ENCODE peak calls at places on chromosomes 5 and 9, in five cellular contexts. One of them, this sample, is unnamed.

GRCh38 chr5:180172447-180173197 is 36.4 kb downstream of the RASGEF1C start:
- DNase-seq in uterus: no peak
- DNase-seq in neural crest cell: no peak
- DNase-seq in NCI-H2107: no peak
- DNase-seq in cardiac fibroblast: peak
- DNase-seq in this sample: no peak

GRCh38 chr5:138725885-138726457 is 27.3 kb upstream of the CTNNA1 start:
- DNase-seq in NCI-H2107: no peak
- DNase-seq in uterus: peak
- DNase-seq in cardiac fibroblast: peak
- DNase-seq in neural crest cell: peak
- DNase-seq in this sample: no peak

GRCh38 chr5:131530706-131531331 is 104.2 kb downstream of the RAPGEF6 start:
- DNase-seq in uterus: no peak
- DNase-seq in neural crest cell: no peak
- DNase-seq in cardiac fibroblast: no peak
- DNase-seq in NCI-H2107: no peak
- DNase-seq in this sample: no peak

GRCh38 chr9:91419222-91420191 is 4.1 kb downstream of the NFIL3 start:
- DNase-seq in cardiac fibroblast: peak
- DNase-seq in neural crest cell: no peak
- DNase-seq in uterus: peak
- DNase-seq in NCI-H2107: no peak
- DNase-seq in this sample: no peak

GRCh38 chr5:32507738-32508434 is 63.3 kb upstream of the ZFR start:
- DNase-seq in NCI-H2107: no peak
- DNase-seq in cardiac fibroblast: peak
- DNase-seq in uterus: peak
- DNase-seq in neural crest cell: no peak
- DNase-seq in this sample: no peak

GRCh38 chr9:38432922-38433510 is 8.8 kb upstream of the IGFBPL1 start:
- DNase-seq in neural crest cell: peak
- DNase-seq in uterus: no peak
- DNase-seq in NCI-H2107: no peak
- DNase-seq in cardiac fibroblast: peak
- DNase-seq in this sample: no peak

GRCh38 chr5:59759600-59760357 is 133.7 kb downstream of the PDE4D start:
- DNase-seq in cardiac fibroblast: peak
- DNase-seq in uterus: no peak
- DNase-seq in NCI-H2107: no peak
- DNase-seq in neural crest cell: no peak
- DNase-seq in this sample: no peak

GRCh38 chr5:64838376-64838775 is 69.6 kb downstream of the CWC27 start:
- DNase-seq in NCI-H2107: no peak
- DNase-seq in neural crest cell: no peak
- DNase-seq in uterus: no peak
- DNase-seq in cardiac fibroblast: peak
- DNase-seq in this sample: no peak

GRCh38 chr9:124769451-124770358 is 1.4 kb downstream of the NR6A1 start:
- DNase-seq in uterus: peak
- DNase-seq in neural crest cell: peak
- DNase-seq in cardiac fibroblast: no peak
- DNase-seq in NCI-H2107: no peak
- DNase-seq in this sample: peak

GRCh38 chr5:154697335-154697734 is 57.8 kb upstream of the LARP1 start:
- DNase-seq in neural crest cell: no peak
- DNase-seq in uterus: no peak
- DNase-seq in cardiac fibroblast: no peak
- DNase-seq in NCI-H2107: no peak
- DNase-seq in this sample: no peak

GRCh38 chr5:52989025-52989780 is at the start of gene ITGA2:
- DNase-seq in neural crest cell: peak
- DNase-seq in NCI-H2107: no peak
- DNase-seq in uterus: peak
- DNase-seq in cardiac fibroblast: peak
- DNase-seq in this sample: peak

GRCh38 chr9:6567140-6567591 is 78.4 kb downstream of the GLDC start:
- DNase-seq in uterus: no peak
- DNase-seq in cardiac fibroblast: peak
- DNase-seq in NCI-H2107: no peak
- DNase-seq in neural crest cell: no peak
- DNase-seq in this sample: no peak

GRCh38 chr5:154220625-154221024 is 30.1 kb downstream of the GALNT10 start:
- DNase-seq in uterus: no peak
- DNase-seq in NCI-H2107: no peak
- DNase-seq in cardiac fibroblast: peak
- DNase-seq in neural crest cell: no peak
- DNase-seq in this sample: no peak

GRCh38 chr9:128317629-128318028 is 4.6 kb downstream of the TRUB2 start:
- DNase-seq in cardiac fibroblast: no peak
- DNase-seq in NCI-H2107: no peak
- DNase-seq in neural crest cell: no peak
- DNase-seq in uterus: no peak
- DNase-seq in this sample: no peak

GRCh38 chr9:122402403-122403268 is 31.8 kb downstream of the PTGS1 start:
- DNase-seq in neural crest cell: no peak
- DNase-seq in NCI-H2107: no peak
- DNase-seq in uterus: no peak
- DNase-seq in cardiac fibroblast: peak
- DNase-seq in this sample: no peak

GRCh38 chr9:107177857-107178256 is 105.2 kb upstream of the RAD23B start:
- DNase-seq in NCI-H2107: no peak
- DNase-seq in uterus: no peak
- DNase-seq in cardiac fibroblast: no peak
- DNase-seq in neural crest cell: no peak
- DNase-seq in this sample: no peak

GRCh38 chr5:173412566-173412965 is 84.4 kb upstream of the STC2 start:
- DNase-seq in uterus: no peak
- DNase-seq in neural crest cell: no peak
- DNase-seq in NCI-H2107: no peak
- DNase-seq in cardiac fibroblast: peak
- DNase-seq in this sample: no peak

GRCh38 chr9:21966140-21966851 is 27.9 kb downstream of the CDKN2A start:
- DNase-seq in neural crest cell: no peak
- DNase-seq in cardiac fibroblast: no peak
- DNase-seq in NCI-H2107: no peak
- DNase-seq in uterus: no peak
- DNase-seq in this sample: no peak